ENCODE peak calls at places on chromosomes 12 and 14, in nine cellular contexts. One of them, this sample, is unnamed.

GRCh38 chr14:21997300-21997699 is 323.7 kb upstream of the OR4E1 start:
- DNase-seq in GM20000: no peak
- DNase-seq in choroid plexus epithelial cell: peak; percentile 19
- DNase-seq in body of pancreas: no peak
- DNase-seq in G401: no peak
- DNase-seq in AG09309: no peak
- DNase-seq in SHP77: peak; percentile 44
- DNase-seq in dermis blood vessel endothelial cell: peak; percentile 40
- DNase-seq in activated naive CD4-positive, alpha-beta T cell: no peak
- DNase-seq in this sample: no peak

GRCh38 chr12:88111074-88111652 is 30.7 kb downstream of the CEP290 start:
- DNase-seq in GM20000: peak; percentile 21
- DNase-seq in choroid plexus epithelial cell: peak; percentile 80
- DNase-seq in body of pancreas: no peak
- DNase-seq in G401: peak; percentile 60
- DNase-seq in AG09309: peak; percentile 21
- DNase-seq in SHP77: peak; percentile 33
- DNase-seq in dermis blood vessel endothelial cell: peak; percentile 68
- DNase-seq in activated naive CD4-positive, alpha-beta T cell: no peak
- DNase-seq in this sample: peak; percentile 39

GRCh38 chr12:20309504-20310148 is 58.7 kb upstream of the PDE3A start:
- DNase-seq in GM20000: no peak
- DNase-seq in choroid plexus epithelial cell: no peak
- DNase-seq in body of pancreas: no peak
- DNase-seq in G401: no peak
- DNase-seq in AG09309: no peak
- DNase-seq in SHP77: no peak
- DNase-seq in dermis blood vessel endothelial cell: no peak
- DNase-seq in activated naive CD4-positive, alpha-beta T cell: no peak
- DNase-seq in this sample: no peak

GRCh38 chr12:52208424-52209165 is 16.8 kb upstream of the KRT80 start:
- DNase-seq in GM20000: no peak
- DNase-seq in choroid plexus epithelial cell: no peak
- DNase-seq in body of pancreas: no peak
- DNase-seq in G401: no peak
- DNase-seq in AG09309: no peak
- DNase-seq in SHP77: no peak
- DNase-seq in dermis blood vessel endothelial cell: no peak
- DNase-seq in activated naive CD4-positive, alpha-beta T cell: no peak
- DNase-seq in this sample: no peak

GRCh38 chr12:99505805-99506204 is 141.7 kb upstream of the GARIN6 start:
- DNase-seq in GM20000: no peak
- DNase-seq in choroid plexus epithelial cell: no peak
- DNase-seq in body of pancreas: no peak
- DNase-seq in G401: no peak
- DNase-seq in AG09309: no peak
- DNase-seq in SHP77: no peak
- DNase-seq in dermis blood vessel endothelial cell: no peak
- DNase-seq in activated naive CD4-positive, alpha-beta T cell: no peak
- DNase-seq in this sample: peak; percentile 20

GRCh38 chr14:33332497-33332896 is 393.8 kb downstream of the NPAS3 start:
- DNase-seq in GM20000: no peak
- DNase-seq in choroid plexus epithelial cell: no peak
- DNase-seq in body of pancreas: no peak
- DNase-seq in G401: peak; percentile 75
- DNase-seq in AG09309: no peak
- DNase-seq in SHP77: no peak
- DNase-seq in dermis blood vessel endothelial cell: no peak
- DNase-seq in activated naive CD4-positive, alpha-beta T cell: no peak
- DNase-seq in this sample: no peak

GRCh38 chr12:99110866-99111265 is 465.8 kb downstream of the APAF1 start:
- DNase-seq in GM20000: no peak
- DNase-seq in choroid plexus epithelial cell: no peak
- DNase-seq in body of pancreas: no peak
- DNase-seq in G401: no peak
- DNase-seq in AG09309: no peak
- DNase-seq in SHP77: peak; percentile 45
- DNase-seq in dermis blood vessel endothelial cell: no peak
- DNase-seq in activated naive CD4-positive, alpha-beta T cell: no peak
- DNase-seq in this sample: no peak

GRCh38 chr14:75009176-75009575 is 6.5 kb downstream of the EIF2B2 start:
- DNase-seq in GM20000: no peak
- DNase-seq in choroid plexus epithelial cell: no peak
- DNase-seq in body of pancreas: no peak
- DNase-seq in G401: no peak
- DNase-seq in AG09309: no peak
- DNase-seq in SHP77: no peak
- DNase-seq in dermis blood vessel endothelial cell: no peak
- DNase-seq in activated naive CD4-positive, alpha-beta T cell: no peak
- DNase-seq in this sample: no peak

GRCh38 chr14:48792376-48793024 is 793.7 kb downstream of the RPS29 start:
- DNase-seq in GM20000: no peak
- DNase-seq in choroid plexus epithelial cell: no peak
- DNase-seq in body of pancreas: no peak
- DNase-seq in G401: no peak
- DNase-seq in AG09309: no peak
- DNase-seq in SHP77: no peak
- DNase-seq in dermis blood vessel endothelial cell: no peak
- DNase-seq in activated naive CD4-positive, alpha-beta T cell: no peak
- DNase-seq in this sample: peak; percentile 20

GRCh38 chr14:38208825-38209562 is 1.3 kb downstream of the SSTR1 start:
- DNase-seq in GM20000: no peak
- DNase-seq in choroid plexus epithelial cell: peak; percentile 53
- DNase-seq in body of pancreas: peak; percentile 76
- DNase-seq in G401: no peak
- DNase-seq in AG09309: peak; percentile 71
- DNase-seq in SHP77: no peak
- DNase-seq in dermis blood vessel endothelial cell: peak; percentile 68
- DNase-seq in activated naive CD4-positive, alpha-beta T cell: no peak
- DNase-seq in this sample: peak; percentile 39

GRCh38 chr12:58364389-58365086 is 423.2 kb downstream of the ATP23 start:
- DNase-seq in GM20000: no peak
- DNase-seq in choroid plexus epithelial cell: peak; percentile 98
- DNase-seq in body of pancreas: no peak
- DNase-seq in G401: no peak
- DNase-seq in AG09309: peak; percentile 98
- DNase-seq in SHP77: peak; percentile 21
- DNase-seq in dermis blood vessel endothelial cell: no peak
- DNase-seq in activated naive CD4-positive, alpha-beta T cell: no peak
- DNase-seq in this sample: peak; percentile 97

GRCh38 chr14:62670526-62670925 is 374.7 kb downstream of the KCNH5 start:
- DNase-seq in GM20000: no peak
- DNase-seq in choroid plexus epithelial cell: no peak
- DNase-seq in body of pancreas: no peak
- DNase-seq in G401: no peak
- DNase-seq in AG09309: no peak
- DNase-seq in SHP77: no peak
- DNase-seq in dermis blood vessel endothelial cell: no peak
- DNase-seq in activated naive CD4-positive, alpha-beta T cell: no peak
- DNase-seq in this sample: no peak

GRCh38 chr14:99075771-99076370 is 196.1 kb downstream of the BCL11B start:
- DNase-seq in GM20000: no peak
- DNase-seq in choroid plexus epithelial cell: no peak
- DNase-seq in body of pancreas: no peak
- DNase-seq in G401: no peak
- DNase-seq in AG09309: no peak
- DNase-seq in SHP77: no peak
- DNase-seq in dermis blood vessel endothelial cell: no peak
- DNase-seq in activated naive CD4-positive, alpha-beta T cell: no peak
- DNase-seq in this sample: no peak

GRCh38 chr14:51511265-51511664 is 140.4 kb upstream of the FRMD6 start:
- DNase-seq in GM20000: no peak
- DNase-seq in choroid plexus epithelial cell: no peak
- DNase-seq in body of pancreas: no peak
- DNase-seq in G401: no peak
- DNase-seq in AG09309: no peak
- DNase-seq in SHP77: no peak
- DNase-seq in dermis blood vessel endothelial cell: no peak
- DNase-seq in activated naive CD4-positive, alpha-beta T cell: no peak
- DNase-seq in this sample: no peak

GRCh38 chr14:86683525-86683924 is 1153.6 kb downstream of the FLRT2 start:
- DNase-seq in GM20000: no peak
- DNase-seq in choroid plexus epithelial cell: no peak
- DNase-seq in body of pancreas: no peak
- DNase-seq in G401: no peak
- DNase-seq in AG09309: no peak
- DNase-seq in SHP77: no peak
- DNase-seq in dermis blood vessel endothelial cell: no peak
- DNase-seq in activated naive CD4-positive, alpha-beta T cell: no peak
- DNase-seq in this sample: no peak

GRCh38 chr14:102392506-102392905 is 29.8 kb downstream of the TECPR2 start:
- DNase-seq in GM20000: no peak
- DNase-seq in choroid plexus epithelial cell: no peak
- DNase-seq in body of pancreas: no peak
- DNase-seq in G401: peak; percentile 96
- DNase-seq in AG09309: no peak
- DNase-seq in SHP77: no peak
- DNase-seq in dermis blood vessel endothelial cell: no peak
- DNase-seq in activated naive CD4-positive, alpha-beta T cell: no peak
- DNase-seq in this sample: no peak

GRCh38 chr14:54691525-54692260 is 124.8 kb downstream of the SAMD4A start:
- DNase-seq in GM20000: peak; percentile 51
- DNase-seq in choroid plexus epithelial cell: peak; percentile 87
- DNase-seq in body of pancreas: peak; percentile 74
- DNase-seq in G401: peak; percentile 72
- DNase-seq in AG09309: no peak
- DNase-seq in SHP77: peak; percentile 50
- DNase-seq in dermis blood vessel endothelial cell: peak; percentile 92
- DNase-seq in activated naive CD4-positive, alpha-beta T cell: peak; percentile 11
- DNase-seq in this sample: peak; percentile 87

GRCh38 chr14:72710212-72710611 is 183.7 kb downstream of the DPF3 start:
- DNase-seq in GM20000: no peak
- DNase-seq in choroid plexus epithelial cell: no peak
- DNase-seq in body of pancreas: no peak
- DNase-seq in G401: no peak
- DNase-seq in AG09309: peak; percentile 17
- DNase-seq in SHP77: no peak
- DNase-seq in dermis blood vessel endothelial cell: no peak
- DNase-seq in activated naive CD4-positive, alpha-beta T cell: no peak
- DNase-seq in this sample: peak; percentile 66

GRCh38 chr12:77047341-77048202 is 17.8 kb downstream of the E2F7 start:
- DNase-seq in GM20000: no peak
- DNase-seq in choroid plexus epithelial cell: peak; percentile 44
- DNase-seq in body of pancreas: no peak
- DNase-seq in G401: peak; percentile 77
- DNase-seq in AG09309: no peak
- DNase-seq in SHP77: no peak
- DNase-seq in dermis blood vessel endothelial cell: no peak
- DNase-seq in activated naive CD4-positive, alpha-beta T cell: no peak
- DNase-seq in this sample: peak; percentile 47

GRCh38 chr12:49720214-49720613 is 13.0 kb upstream of the FMNL3 start:
- DNase-seq in GM20000: no peak
- DNase-seq in choroid plexus epithelial cell: no peak
- DNase-seq in body of pancreas: no peak
- DNase-seq in G401: no peak
- DNase-seq in AG09309: no peak
- DNase-seq in SHP77: no peak
- DNase-seq in dermis blood vessel endothelial cell: peak; percentile 39
- DNase-seq in activated naive CD4-positive, alpha-beta T cell: no peak
- DNase-seq in this sample: peak; percentile 28

GRCh38 chr12:24850486-24850885 is 98.4 kb downstream of the BCAT1 start:
- DNase-seq in GM20000: no peak
- DNase-seq in choroid plexus epithelial cell: no peak
- DNase-seq in body of pancreas: no peak
- DNase-seq in G401: no peak
- DNase-seq in AG09309: no peak
- DNase-seq in SHP77: no peak
- DNase-seq in dermis blood vessel endothelial cell: peak; percentile 41
- DNase-seq in activated naive CD4-positive, alpha-beta T cell: no peak
- DNase-seq in this sample: no peak

GRCh38 chr12:123041042-123041531 is 60.6 kb downstream of the ARL6IP4 start:
- DNase-seq in GM20000: no peak
- DNase-seq in choroid plexus epithelial cell: no peak
- DNase-seq in body of pancreas: no peak
- DNase-seq in G401: no peak
- DNase-seq in AG09309: no peak
- DNase-seq in SHP77: peak; percentile 65
- DNase-seq in dermis blood vessel endothelial cell: no peak
- DNase-seq in activated naive CD4-positive, alpha-beta T cell: no peak
- DNase-seq in this sample: no peak

GRCh38 chr12:124011435-124012124 is 38.6 kb downstream of the ZNF664 start:
- DNase-seq in GM20000: no peak
- DNase-seq in choroid plexus epithelial cell: no peak
- DNase-seq in body of pancreas: no peak
- DNase-seq in G401: no peak
- DNase-seq in AG09309: no peak
- DNase-seq in SHP77: no peak
- DNase-seq in dermis blood vessel endothelial cell: no peak
- DNase-seq in activated naive CD4-positive, alpha-beta T cell: no peak
- DNase-seq in this sample: no peak

GRCh38 chr12:12398026-12398859 is 41.4 kb downstream of the BORCS5 start:
- DNase-seq in GM20000: no peak
- DNase-seq in choroid plexus epithelial cell: peak; percentile 96
- DNase-seq in body of pancreas: peak; percentile 54
- DNase-seq in G401: no peak
- DNase-seq in AG09309: peak; percentile 89
- DNase-seq in SHP77: no peak
- DNase-seq in dermis blood vessel endothelial cell: peak; percentile 78
- DNase-seq in activated naive CD4-positive, alpha-beta T cell: no peak
- DNase-seq in this sample: peak; percentile 88

GRCh38 chr14:79986251-79986650 is 225.1 kb downstream of the DIO2 start:
- DNase-seq in GM20000: no peak
- DNase-seq in choroid plexus epithelial cell: peak; percentile 83
- DNase-seq in body of pancreas: no peak
- DNase-seq in G401: no peak
- DNase-seq in AG09309: no peak
- DNase-seq in SHP77: no peak
- DNase-seq in dermis blood vessel endothelial cell: no peak
- DNase-seq in activated naive CD4-positive, alpha-beta T cell: no peak
- DNase-seq in this sample: no peak

GRCh38 chr14:29805415-29806123 is 122.1 kb downstream of the PRKD1 start:
- DNase-seq in GM20000: no peak
- DNase-seq in choroid plexus epithelial cell: peak; percentile 99
- DNase-seq in body of pancreas: peak; percentile 78
- DNase-seq in G401: no peak
- DNase-seq in AG09309: peak; percentile 90
- DNase-seq in SHP77: peak; percentile 68
- DNase-seq in dermis blood vessel endothelial cell: peak; percentile 68
- DNase-seq in activated naive CD4-positive, alpha-beta T cell: no peak
- DNase-seq in this sample: peak; percentile 93

GRCh38 chr12:95286713-95287112 is 69.1 kb downstream of the VEZT start:
- DNase-seq in GM20000: no peak
- DNase-seq in choroid plexus epithelial cell: no peak
- DNase-seq in body of pancreas: no peak
- DNase-seq in G401: no peak
- DNase-seq in AG09309: no peak
- DNase-seq in SHP77: no peak
- DNase-seq in dermis blood vessel endothelial cell: no peak
- DNase-seq in activated naive CD4-positive, alpha-beta T cell: no peak
- DNase-seq in this sample: peak; percentile 15

GRCh38 chr14:88195676-88196075 is 127.4 kb downstream of the KCNK10 start:
- DNase-seq in GM20000: no peak
- DNase-seq in choroid plexus epithelial cell: no peak
- DNase-seq in body of pancreas: no peak
- DNase-seq in G401: peak; percentile 62
- DNase-seq in AG09309: no peak
- DNase-seq in SHP77: no peak
- DNase-seq in dermis blood vessel endothelial cell: no peak
- DNase-seq in activated naive CD4-positive, alpha-beta T cell: no peak
- DNase-seq in this sample: peak; percentile 19

GRCh38 chr14:96040836-96041371 is 1.7 kb downstream of the C14orf132 start:
- DNase-seq in GM20000: no peak
- DNase-seq in choroid plexus epithelial cell: peak; percentile 43
- DNase-seq in body of pancreas: no peak
- DNase-seq in G401: peak; percentile 45
- DNase-seq in AG09309: no peak
- DNase-seq in SHP77: no peak
- DNase-seq in dermis blood vessel endothelial cell: no peak
- DNase-seq in activated naive CD4-positive, alpha-beta T cell: no peak
- DNase-seq in this sample: peak; percentile 59

GRCh38 chr12:9096563-9097176 is 19.0 kb downstream of the A2M start:
- DNase-seq in GM20000: no peak
- DNase-seq in choroid plexus epithelial cell: no peak
- DNase-seq in body of pancreas: no peak
- DNase-seq in G401: no peak
- DNase-seq in AG09309: no peak
- DNase-seq in SHP77: no peak
- DNase-seq in dermis blood vessel endothelial cell: no peak
- DNase-seq in activated naive CD4-positive, alpha-beta T cell: no peak
- DNase-seq in this sample: no peak

GRCh38 chr14:56211844-56212243 is 93.6 kb downstream of the PELI2 start:
- DNase-seq in GM20000: no peak
- DNase-seq in choroid plexus epithelial cell: no peak
- DNase-seq in body of pancreas: no peak
- DNase-seq in G401: peak; percentile 70
- DNase-seq in AG09309: no peak
- DNase-seq in SHP77: no peak
- DNase-seq in dermis blood vessel endothelial cell: no peak
- DNase-seq in activated naive CD4-positive, alpha-beta T cell: no peak
- DNase-seq in this sample: no peak